ENCODE peak calls at places on chromosomes 12 and 14, in ten cellular contexts. One of them, this sample, is unnamed.

GRCh38 chr12:10184261-10184843 is 5.5 kb downstream of the TMEM52B start:
- DNase-seq in tibial nerve: no peak
- DNase-seq in uterus: no peak
- DNase-seq in activated CD8-positive, alpha-beta memory T cell treated with anti-CD3 and anti-CD28 coated beads, Interleukin-2, amount 50 U/mL, for 48 hours: no peak
- DNase-seq in WTC11: no peak
- DNase-seq in endothelial cell: no peak
- DNase-seq in osteocyte: no peak
- DNase-seq in GM06990: no peak
- DNase-seq in stimulated activated naive B cell treated with anti-CD40 and anti-IgM and Interleukin-4, amounts not matched to agents 10 μg/mL and 1 μg/mL and 100 μg/mL, for 72 hours: no peak
- DNase-seq in nephron progenitor cell: no peak
- DNase-seq in this sample: no peak

GRCh38 chr14:36582011-36582873 is at the start of gene NKX2-8:
- DNase-seq in tibial nerve: no peak
- DNase-seq in uterus: no peak
- DNase-seq in activated CD8-positive, alpha-beta memory T cell treated with anti-CD3 and anti-CD28 coated beads, Interleukin-2, amount 50 U/mL, for 48 hours: no peak
- DNase-seq in WTC11: peak
- DNase-seq in endothelial cell: peak
- DNase-seq in osteocyte: no peak
- DNase-seq in GM06990: no peak
- DNase-seq in stimulated activated naive B cell treated with anti-CD40 and anti-IgM and Interleukin-4, amounts not matched to agents 10 μg/mL and 1 μg/mL and 100 μg/mL, for 72 hours: no peak
- DNase-seq in nephron progenitor cell: peak
- DNase-seq in this sample: no peak

GRCh38 chr14:51004801-51005526 is 60.7 kb upstream of the PYGL start:
- DNase-seq in tibial nerve: no peak
- DNase-seq in uterus: no peak
- DNase-seq in activated CD8-positive, alpha-beta memory T cell treated with anti-CD3 and anti-CD28 coated beads, Interleukin-2, amount 50 U/mL, for 48 hours: no peak
- DNase-seq in WTC11: no peak
- DNase-seq in endothelial cell: no peak
- DNase-seq in osteocyte: no peak
- DNase-seq in GM06990: no peak
- DNase-seq in stimulated activated naive B cell treated with anti-CD40 and anti-IgM and Interleukin-4, amounts not matched to agents 10 μg/mL and 1 μg/mL and 100 μg/mL, for 72 hours: no peak
- DNase-seq in nephron progenitor cell: no peak
- DNase-seq in this sample: no peak

GRCh38 chr14:68622856-68623255 is 170.0 kb downstream of the ZFP36L1 start:
- DNase-seq in tibial nerve: no peak
- DNase-seq in uterus: no peak
- DNase-seq in activated CD8-positive, alpha-beta memory T cell treated with anti-CD3 and anti-CD28 coated beads, Interleukin-2, amount 50 U/mL, for 48 hours: no peak
- DNase-seq in WTC11: no peak
- DNase-seq in endothelial cell: no peak
- DNase-seq in osteocyte: peak
- DNase-seq in GM06990: no peak
- DNase-seq in stimulated activated naive B cell treated with anti-CD40 and anti-IgM and Interleukin-4, amounts not matched to agents 10 μg/mL and 1 μg/mL and 100 μg/mL, for 72 hours: no peak
- DNase-seq in nephron progenitor cell: no peak
- DNase-seq in this sample: no peak

GRCh38 chr14:50887476-50887875 is 15.6 kb downstream of the ABHD12B start:
- DNase-seq in tibial nerve: no peak
- DNase-seq in uterus: no peak
- DNase-seq in activated CD8-positive, alpha-beta memory T cell treated with anti-CD3 and anti-CD28 coated beads, Interleukin-2, amount 50 U/mL, for 48 hours: no peak
- DNase-seq in WTC11: no peak
- DNase-seq in endothelial cell: no peak
- DNase-seq in osteocyte: no peak
- DNase-seq in GM06990: no peak
- DNase-seq in stimulated activated naive B cell treated with anti-CD40 and anti-IgM and Interleukin-4, amounts not matched to agents 10 μg/mL and 1 μg/mL and 100 μg/mL, for 72 hours: no peak
- DNase-seq in nephron progenitor cell: no peak
- DNase-seq in this sample: no peak

GRCh38 chr12:32198555-32198954 is 91.9 kb downstream of the BICD1 start:
- DNase-seq in tibial nerve: no peak
- DNase-seq in uterus: no peak
- DNase-seq in activated CD8-positive, alpha-beta memory T cell treated with anti-CD3 and anti-CD28 coated beads, Interleukin-2, amount 50 U/mL, for 48 hours: no peak
- DNase-seq in WTC11: no peak
- DNase-seq in endothelial cell: no peak
- DNase-seq in osteocyte: no peak
- DNase-seq in GM06990: no peak
- DNase-seq in stimulated activated naive B cell treated with anti-CD40 and anti-IgM and Interleukin-4, amounts not matched to agents 10 μg/mL and 1 μg/mL and 100 μg/mL, for 72 hours: no peak
- DNase-seq in nephron progenitor cell: no peak
- DNase-seq in this sample: no peak

GRCh38 chr12:109994262-109995175 is 1.6 kb downstream of the GIT2 start:
- DNase-seq in tibial nerve: no peak
- DNase-seq in uterus: no peak
- DNase-seq in activated CD8-positive, alpha-beta memory T cell treated with anti-CD3 and anti-CD28 coated beads, Interleukin-2, amount 50 U/mL, for 48 hours: no peak
- DNase-seq in WTC11: no peak
- DNase-seq in endothelial cell: no peak
- DNase-seq in osteocyte: no peak
- DNase-seq in GM06990: no peak
- DNase-seq in stimulated activated naive B cell treated with anti-CD40 and anti-IgM and Interleukin-4, amounts not matched to agents 10 μg/mL and 1 μg/mL and 100 μg/mL, for 72 hours: no peak
- DNase-seq in nephron progenitor cell: no peak
- DNase-seq in this sample: no peak

GRCh38 chr12:108297424-108297823 is 41.7 kb downstream of the CMKLR1 start:
- DNase-seq in tibial nerve: no peak
- DNase-seq in uterus: no peak
- DNase-seq in activated CD8-positive, alpha-beta memory T cell treated with anti-CD3 and anti-CD28 coated beads, Interleukin-2, amount 50 U/mL, for 48 hours: no peak
- DNase-seq in WTC11: no peak
- DNase-seq in endothelial cell: no peak
- DNase-seq in osteocyte: no peak
- DNase-seq in GM06990: no peak
- DNase-seq in stimulated activated naive B cell treated with anti-CD40 and anti-IgM and Interleukin-4, amounts not matched to agents 10 μg/mL and 1 μg/mL and 100 μg/mL, for 72 hours: no peak
- DNase-seq in nephron progenitor cell: no peak
- DNase-seq in this sample: no peak

GRCh38 chr12:115433014-115433634 is 749.1 kb upstream of the TBX3 start:
- DNase-seq in tibial nerve: no peak
- DNase-seq in uterus: no peak
- DNase-seq in activated CD8-positive, alpha-beta memory T cell treated with anti-CD3 and anti-CD28 coated beads, Interleukin-2, amount 50 U/mL, for 48 hours: no peak
- DNase-seq in WTC11: no peak
- DNase-seq in endothelial cell: no peak
- DNase-seq in osteocyte: no peak
- DNase-seq in GM06990: no peak
- DNase-seq in stimulated activated naive B cell treated with anti-CD40 and anti-IgM and Interleukin-4, amounts not matched to agents 10 μg/mL and 1 μg/mL and 100 μg/mL, for 72 hours: no peak
- DNase-seq in nephron progenitor cell: no peak
- DNase-seq in this sample: no peak

GRCh38 chr12:50573271-50573670 is 68.5 kb downstream of the DIP2B start:
- DNase-seq in tibial nerve: no peak
- DNase-seq in uterus: no peak
- DNase-seq in activated CD8-positive, alpha-beta memory T cell treated with anti-CD3 and anti-CD28 coated beads, Interleukin-2, amount 50 U/mL, for 48 hours: no peak
- DNase-seq in WTC11: no peak
- DNase-seq in endothelial cell: no peak
- DNase-seq in osteocyte: no peak
- DNase-seq in GM06990: no peak
- DNase-seq in stimulated activated naive B cell treated with anti-CD40 and anti-IgM and Interleukin-4, amounts not matched to agents 10 μg/mL and 1 μg/mL and 100 μg/mL, for 72 hours: no peak
- DNase-seq in nephron progenitor cell: no peak
- DNase-seq in this sample: no peak

GRCh38 chr12:9039397-9039977 is 50.1 kb downstream of the KLRG1 start:
- DNase-seq in tibial nerve: peak
- DNase-seq in uterus: no peak
- DNase-seq in activated CD8-positive, alpha-beta memory T cell treated with anti-CD3 and anti-CD28 coated beads, Interleukin-2, amount 50 U/mL, for 48 hours: no peak
- DNase-seq in WTC11: no peak
- DNase-seq in endothelial cell: no peak
- DNase-seq in osteocyte: no peak
- DNase-seq in GM06990: no peak
- DNase-seq in stimulated activated naive B cell treated with anti-CD40 and anti-IgM and Interleukin-4, amounts not matched to agents 10 μg/mL and 1 μg/mL and 100 μg/mL, for 72 hours: no peak
- DNase-seq in nephron progenitor cell: peak
- DNase-seq in this sample: peak

GRCh38 chr14:51638071-51638944 is 13.4 kb upstream of the FRMD6 start:
- DNase-seq in tibial nerve: peak
- DNase-seq in uterus: no peak
- DNase-seq in activated CD8-positive, alpha-beta memory T cell treated with anti-CD3 and anti-CD28 coated beads, Interleukin-2, amount 50 U/mL, for 48 hours: no peak
- DNase-seq in WTC11: peak
- DNase-seq in endothelial cell: no peak
- DNase-seq in osteocyte: no peak
- DNase-seq in GM06990: no peak
- DNase-seq in stimulated activated naive B cell treated with anti-CD40 and anti-IgM and Interleukin-4, amounts not matched to agents 10 μg/mL and 1 μg/mL and 100 μg/mL, for 72 hours: no peak
- DNase-seq in nephron progenitor cell: peak
- DNase-seq in this sample: no peak

GRCh38 chr12:94740601-94741362 is 90.4 kb upstream of the TMCC3 start:
- DNase-seq in tibial nerve: no peak
- DNase-seq in uterus: no peak
- DNase-seq in activated CD8-positive, alpha-beta memory T cell treated with anti-CD3 and anti-CD28 coated beads, Interleukin-2, amount 50 U/mL, for 48 hours: no peak
- DNase-seq in WTC11: peak
- DNase-seq in endothelial cell: no peak
- DNase-seq in osteocyte: no peak
- DNase-seq in GM06990: no peak
- DNase-seq in stimulated activated naive B cell treated with anti-CD40 and anti-IgM and Interleukin-4, amounts not matched to agents 10 μg/mL and 1 μg/mL and 100 μg/mL, for 72 hours: no peak
- DNase-seq in nephron progenitor cell: peak
- DNase-seq in this sample: peak

GRCh38 chr12:107368586-107368985 is 275.2 kb upstream of the CRY1 start:
- DNase-seq in tibial nerve: no peak
- DNase-seq in uterus: no peak
- DNase-seq in activated CD8-positive, alpha-beta memory T cell treated with anti-CD3 and anti-CD28 coated beads, Interleukin-2, amount 50 U/mL, for 48 hours: peak
- DNase-seq in WTC11: no peak
- DNase-seq in endothelial cell: no peak
- DNase-seq in osteocyte: no peak
- DNase-seq in GM06990: no peak
- DNase-seq in stimulated activated naive B cell treated with anti-CD40 and anti-IgM and Interleukin-4, amounts not matched to agents 10 μg/mL and 1 μg/mL and 100 μg/mL, for 72 hours: no peak
- DNase-seq in nephron progenitor cell: no peak
- DNase-seq in this sample: no peak

GRCh38 chr14:32342151-32342853 is 13.2 kb downstream of the AKAP6 start:
- DNase-seq in tibial nerve: no peak
- DNase-seq in uterus: no peak
- DNase-seq in activated CD8-positive, alpha-beta memory T cell treated with anti-CD3 and anti-CD28 coated beads, Interleukin-2, amount 50 U/mL, for 48 hours: no peak
- DNase-seq in WTC11: no peak
- DNase-seq in endothelial cell: no peak
- DNase-seq in osteocyte: no peak
- DNase-seq in GM06990: no peak
- DNase-seq in stimulated activated naive B cell treated with anti-CD40 and anti-IgM and Interleukin-4, amounts not matched to agents 10 μg/mL and 1 μg/mL and 100 μg/mL, for 72 hours: no peak
- DNase-seq in nephron progenitor cell: no peak
- DNase-seq in this sample: no peak

GRCh38 chr14:106662947-106663346 is 1136.6 kb downstream of the TMEM121 start:
- DNase-seq in tibial nerve: no peak
- DNase-seq in uterus: no peak
- DNase-seq in activated CD8-positive, alpha-beta memory T cell treated with anti-CD3 and anti-CD28 coated beads, Interleukin-2, amount 50 U/mL, for 48 hours: no peak
- DNase-seq in WTC11: no peak
- DNase-seq in endothelial cell: no peak
- DNase-seq in osteocyte: no peak
- DNase-seq in GM06990: no peak
- DNase-seq in stimulated activated naive B cell treated with anti-CD40 and anti-IgM and Interleukin-4, amounts not matched to agents 10 μg/mL and 1 μg/mL and 100 μg/mL, for 72 hours: no peak
- DNase-seq in nephron progenitor cell: no peak
- DNase-seq in this sample: no peak